ENCODE peak calls at places on chromosomes 5 and 9, in nine cellular contexts. One of them, this sample, is unnamed.

GRCh38 chr5:78717674-78718073 is 69.1 kb upstream of the LHFPL2 start:
- DNase-seq in GM23338: no peak
- DNase-seq in OCI-LY7: no peak
- DNase-seq in aorta: no peak
- DNase-seq in CD8-positive, alpha-beta memory T cell: no peak
- DNase-seq in left lung: no peak
- DNase-seq in ovary: no peak
- DNase-seq in AG10803: no peak
- DNase-seq in choroid plexus epithelial cell: peak; percentile 26
- DNase-seq in this sample: peak; percentile 36

GRCh38 chr9:76887951-76888350 is 18.0 kb downstream of the PRUNE2 start:
- DNase-seq in AG10803: no peak
- DNase-seq in aorta: no peak
- DNase-seq in GM23338: peak; percentile 67
- DNase-seq in choroid plexus epithelial cell: no peak
- DNase-seq in left lung: no peak
- DNase-seq in ovary: no peak
- DNase-seq in OCI-LY7: no peak
- DNase-seq in CD8-positive, alpha-beta memory T cell: no peak
- DNase-seq in this sample: no peak

GRCh38 chr5:108749130-108749861 is 1.6 kb downstream of the FER start:
- DNase-seq in OCI-LY7: peak; percentile 21
- DNase-seq in AG10803: no peak
- DNase-seq in ovary: no peak
- DNase-seq in GM23338: peak; percentile 89
- DNase-seq in CD8-positive, alpha-beta memory T cell: no peak
- DNase-seq in left lung: no peak
- DNase-seq in aorta: no peak
- DNase-seq in choroid plexus epithelial cell: peak; percentile 24
- DNase-seq in this sample: peak; percentile 42

GRCh38 chr5:65307088-65307487 is 174.6 kb downstream of the ADAMTS6 start:
- DNase-seq in GM23338: no peak
- DNase-seq in aorta: no peak
- DNase-seq in choroid plexus epithelial cell: peak; percentile 41
- DNase-seq in AG10803: peak; percentile 9
- DNase-seq in OCI-LY7: no peak
- DNase-seq in CD8-positive, alpha-beta memory T cell: no peak
- DNase-seq in ovary: no peak
- DNase-seq in left lung: no peak
- DNase-seq in this sample: no peak

GRCh38 chr5:111494350-111494999 is 17.9 kb downstream of the STARD4 start:
- DNase-seq in ovary: no peak
- DNase-seq in left lung: no peak
- DNase-seq in AG10803: no peak
- DNase-seq in choroid plexus epithelial cell: peak; percentile 49
- DNase-seq in CD8-positive, alpha-beta memory T cell: no peak
- DNase-seq in OCI-LY7: no peak
- DNase-seq in GM23338: no peak
- DNase-seq in aorta: no peak
- DNase-seq in this sample: no peak

GRCh38 chr9:7615344-7615743 is 184.2 kb downstream of the DMAC1 start:
- DNase-seq in OCI-LY7: no peak
- DNase-seq in GM23338: no peak
- DNase-seq in aorta: no peak
- DNase-seq in ovary: no peak
- DNase-seq in AG10803: no peak
- DNase-seq in left lung: no peak
- DNase-seq in CD8-positive, alpha-beta memory T cell: no peak
- DNase-seq in choroid plexus epithelial cell: no peak
- DNase-seq in this sample: no peak

GRCh38 chr5:86737579-86737978 is 119.8 kb downstream of the COX7C start:
- DNase-seq in ovary: no peak
- DNase-seq in choroid plexus epithelial cell: no peak
- DNase-seq in OCI-LY7: no peak
- DNase-seq in CD8-positive, alpha-beta memory T cell: no peak
- DNase-seq in AG10803: no peak
- DNase-seq in aorta: no peak
- DNase-seq in left lung: no peak
- DNase-seq in GM23338: no peak
- DNase-seq in this sample: no peak

GRCh38 chr5:10652151-10652550 is 88.3 kb downstream of the ANKRD33B start:
- DNase-seq in CD8-positive, alpha-beta memory T cell: no peak
- DNase-seq in GM23338: no peak
- DNase-seq in left lung: peak; percentile 50
- DNase-seq in AG10803: peak; percentile 11
- DNase-seq in OCI-LY7: no peak
- DNase-seq in ovary: no peak
- DNase-seq in choroid plexus epithelial cell: no peak
- DNase-seq in aorta: no peak
- DNase-seq in this sample: no peak

GRCh38 chr5:137233726-137234125 is 265.4 kb downstream of the SPOCK1 start:
- DNase-seq in AG10803: no peak
- DNase-seq in left lung: no peak
- DNase-seq in OCI-LY7: no peak
- DNase-seq in GM23338: no peak
- DNase-seq in CD8-positive, alpha-beta memory T cell: no peak
- DNase-seq in choroid plexus epithelial cell: no peak
- DNase-seq in aorta: no peak
- DNase-seq in ovary: no peak
- DNase-seq in this sample: no peak

GRCh38 chr9:83754383-83754977 is 46.7 kb upstream of the UBQLN1 start:
- DNase-seq in AG10803: no peak
- DNase-seq in choroid plexus epithelial cell: no peak
- DNase-seq in ovary: no peak
- DNase-seq in GM23338: no peak
- DNase-seq in left lung: no peak
- DNase-seq in aorta: no peak
- DNase-seq in CD8-positive, alpha-beta memory T cell: no peak
- DNase-seq in OCI-LY7: peak; percentile 26
- DNase-seq in this sample: no peak

GRCh38 chr9:110351009-110351467 is 13.4 kb upstream of the TXNDC8 start:
- DNase-seq in left lung: no peak
- DNase-seq in GM23338: no peak
- DNase-seq in CD8-positive, alpha-beta memory T cell: no peak
- DNase-seq in ovary: no peak
- DNase-seq in aorta: no peak
- DNase-seq in AG10803: peak; percentile 81
- DNase-seq in choroid plexus epithelial cell: peak; percentile 64
- DNase-seq in OCI-LY7: no peak
- DNase-seq in this sample: peak; percentile 13

GRCh38 chr5:27652505-27652904 is 614.1 kb upstream of the CDH9 start:
- DNase-seq in GM23338: peak; percentile 64
- DNase-seq in ovary: no peak
- DNase-seq in aorta: no peak
- DNase-seq in choroid plexus epithelial cell: no peak
- DNase-seq in OCI-LY7: no peak
- DNase-seq in AG10803: no peak
- DNase-seq in CD8-positive, alpha-beta memory T cell: no peak
- DNase-seq in left lung: no peak
- DNase-seq in this sample: no peak

GRCh38 chr9:70971698-70972097 is 149.7 kb downstream of the TRPM3 start:
- DNase-seq in aorta: no peak
- DNase-seq in GM23338: no peak
- DNase-seq in choroid plexus epithelial cell: no peak
- DNase-seq in OCI-LY7: no peak
- DNase-seq in AG10803: no peak
- DNase-seq in CD8-positive, alpha-beta memory T cell: no peak
- DNase-seq in ovary: no peak
- DNase-seq in left lung: no peak
- DNase-seq in this sample: no peak

GRCh38 chr5:115243412-115243811 is 19.3 kb downstream of the PGGT1B start:
- DNase-seq in AG10803: peak; percentile 51
- DNase-seq in left lung: no peak
- DNase-seq in GM23338: no peak
- DNase-seq in CD8-positive, alpha-beta memory T cell: no peak
- DNase-seq in ovary: no peak
- DNase-seq in aorta: no peak
- DNase-seq in choroid plexus epithelial cell: peak; percentile 47
- DNase-seq in OCI-LY7: no peak
- DNase-seq in this sample: no peak

GRCh38 chr9:11962327-11962726 is 730.9 kb upstream of the TYRP1 start:
- DNase-seq in choroid plexus epithelial cell: peak; percentile 40
- DNase-seq in CD8-positive, alpha-beta memory T cell: no peak
- DNase-seq in aorta: no peak
- DNase-seq in AG10803: no peak
- DNase-seq in ovary: no peak
- DNase-seq in GM23338: no peak
- DNase-seq in left lung: no peak
- DNase-seq in OCI-LY7: no peak
- DNase-seq in this sample: no peak

GRCh38 chr5:32325067-32325466 is 12.3 kb upstream of the MTMR12 start:
- DNase-seq in choroid plexus epithelial cell: peak; percentile 27
- DNase-seq in AG10803: peak; percentile 60
- DNase-seq in left lung: no peak
- DNase-seq in aorta: no peak
- DNase-seq in ovary: no peak
- DNase-seq in CD8-positive, alpha-beta memory T cell: no peak
- DNase-seq in OCI-LY7: peak; percentile 26
- DNase-seq in GM23338: no peak
- DNase-seq in this sample: no peak

DNA sequence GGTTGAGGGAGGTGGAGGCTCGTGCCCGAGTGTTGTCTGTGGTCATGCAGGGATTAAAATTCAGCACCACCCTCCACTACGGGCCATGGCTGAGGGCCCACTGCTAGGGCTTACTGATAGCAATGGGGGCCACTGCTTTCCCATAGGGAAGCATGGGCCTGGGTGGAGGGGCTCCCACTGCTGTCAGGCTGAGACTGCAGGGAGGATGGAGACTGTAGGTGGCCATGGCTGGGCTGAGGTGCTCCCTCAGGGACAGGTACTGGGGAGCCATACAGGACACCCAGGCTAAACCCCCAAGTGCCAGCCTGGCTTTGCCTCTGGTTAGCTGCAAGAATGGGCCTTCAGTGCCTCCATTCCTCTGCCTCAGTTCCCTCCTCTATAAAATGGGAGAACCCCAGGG is 26.1 kb downstream of the FAM163B start:
- DNase-seq in choroid plexus epithelial cell: no peak
- DNase-seq in GM23338: no peak
- DNase-seq in CD8-positive, alpha-beta memory T cell: no peak
- DNase-seq in aorta: no peak
- DNase-seq in ovary: no peak
- DNase-seq in AG10803: no peak
- DNase-seq in OCI-LY7: no peak
- DNase-seq in left lung: peak; percentile 39
- DNase-seq in this sample: no peak
- H3K4me3 ChIP-seq in choroid plexus epithelial cell: no peak overlapping the region
- H3K4me3 ChIP-seq in GM23338: no peak overlapping the region
- H3K4me3 ChIP-seq in CD8-positive, alpha-beta memory T cell: no peak overlapping the region
- H3K4me3 ChIP-seq in aorta: no peak overlapping the region
- H3K4me3 ChIP-seq in ovary: no peak overlapping the region
- H3K4me3 ChIP-seq in AG10803: no peak overlapping the region
- H3K4me3 ChIP-seq in OCI-LY7: no peak overlapping the region
- H3K4me3 ChIP-seq in left lung: no peak overlapping the region
- H3K4me3 ChIP-seq in this sample: no peak overlapping the region

GRCh38 chr5:151684690-151685361 is 1.9 kb downstream of the SPARC start:
- DNase-seq in OCI-LY7: no peak
- DNase-seq in left lung: no peak
- DNase-seq in choroid plexus epithelial cell: peak; percentile 98
- DNase-seq in aorta: peak; percentile 77
- DNase-seq in CD8-positive, alpha-beta memory T cell: no peak
- DNase-seq in AG10803: peak; percentile 97
- DNase-seq in GM23338: peak; percentile 94
- DNase-seq in ovary: peak; percentile 80
- DNase-seq in this sample: peak; percentile 94
- H3K4me3 ChIP-seq in OCI-LY7: no peak overlapping the region
- H3K4me3 ChIP-seq in left lung: peak overlapping the region; percentile 52
- H3K4me3 ChIP-seq in choroid plexus epithelial cell: peak overlapping the region; percentile 91
- H3K4me3 ChIP-seq in aorta: peak overlapping the region; percentile 91
- H3K4me3 ChIP-seq in CD8-positive, alpha-beta memory T cell: no peak overlapping the region
- H3K4me3 ChIP-seq in AG10803: peak overlapping the region; percentile 100
- H3K4me3 ChIP-seq in GM23338: peak overlapping the region; percentile 84
- H3K4me3 ChIP-seq in ovary: peak overlapping the region; percentile 52
- H3K4me3 ChIP-seq in this sample: peak overlapping the region; percentile 99

GRCh38 chr9:107732781-107733529 is 243.4 kb upstream of the KLF4 start:
- DNase-seq in left lung: no peak
- DNase-seq in choroid plexus epithelial cell: peak; percentile 48
- DNase-seq in GM23338: no peak
- DNase-seq in AG10803: peak; percentile 92
- DNase-seq in aorta: peak; percentile 82
- DNase-seq in ovary: peak; percentile 64
- DNase-seq in OCI-LY7: no peak
- DNase-seq in CD8-positive, alpha-beta memory T cell: no peak
- DNase-seq in this sample: no peak
- H3K4me3 ChIP-seq in left lung: no peak overlapping the region
- H3K4me3 ChIP-seq in choroid plexus epithelial cell: no peak overlapping the region
- H3K4me3 ChIP-seq in GM23338: no peak overlapping the region
- H3K4me3 ChIP-seq in AG10803: peak overlapping the region; percentile 36
- H3K4me3 ChIP-seq in aorta: no peak overlapping the region
- H3K4me3 ChIP-seq in ovary: peak overlapping the region; percentile 23
- H3K4me3 ChIP-seq in OCI-LY7: no peak overlapping the region
- H3K4me3 ChIP-seq in CD8-positive, alpha-beta memory T cell: no peak overlapping the region
- H3K4me3 ChIP-seq in this sample: peak overlapping the region; percentile 32

GRCh38 chr5:3598725-3599282 is 3.2 kb downstream of the IRX1 start:
- DNase-seq in GM23338: no peak
- DNase-seq in ovary: no peak
- DNase-seq in OCI-LY7: no peak
- DNase-seq in aorta: no peak
- DNase-seq in CD8-positive, alpha-beta memory T cell: no peak
- DNase-seq in choroid plexus epithelial cell: no peak
- DNase-seq in left lung: no peak
- DNase-seq in AG10803: no peak
- DNase-seq in this sample: no peak

GRCh38 chr5:3597002-3597726 is 1.5 kb downstream of the IRX1 start:
- DNase-seq in AG10803: no peak
- DNase-seq in GM23338: peak; percentile 48
- DNase-seq in left lung: no peak
- DNase-seq in CD8-positive, alpha-beta memory T cell: no peak
- DNase-seq in aorta: no peak
- DNase-seq in choroid plexus epithelial cell: no peak
- DNase-seq in OCI-LY7: no peak
- DNase-seq in ovary: no peak
- DNase-seq in this sample: no peak

GRCh38 chr5:3598236-3598635 is 2.6 kb downstream of the IRX1 start:
- DNase-seq in GM23338: no peak
- DNase-seq in aorta: no peak
- DNase-seq in ovary: no peak
- DNase-seq in CD8-positive, alpha-beta memory T cell: no peak
- DNase-seq in OCI-LY7: no peak
- DNase-seq in choroid plexus epithelial cell: no peak
- DNase-seq in AG10803: no peak
- DNase-seq in left lung: no peak
- DNase-seq in this sample: no peak

GRCh38 chr5:3596261-3596825 is 711 bp downstream of the IRX1 start:
- DNase-seq in aorta: no peak
- DNase-seq in GM23338: peak; percentile 61
- DNase-seq in CD8-positive, alpha-beta memory T cell: no peak
- DNase-seq in choroid plexus epithelial cell: no peak
- DNase-seq in left lung: peak; percentile 68
- DNase-seq in OCI-LY7: no peak
- DNase-seq in AG10803: no peak
- DNase-seq in ovary: no peak
- DNase-seq in this sample: no peak

DNA sequence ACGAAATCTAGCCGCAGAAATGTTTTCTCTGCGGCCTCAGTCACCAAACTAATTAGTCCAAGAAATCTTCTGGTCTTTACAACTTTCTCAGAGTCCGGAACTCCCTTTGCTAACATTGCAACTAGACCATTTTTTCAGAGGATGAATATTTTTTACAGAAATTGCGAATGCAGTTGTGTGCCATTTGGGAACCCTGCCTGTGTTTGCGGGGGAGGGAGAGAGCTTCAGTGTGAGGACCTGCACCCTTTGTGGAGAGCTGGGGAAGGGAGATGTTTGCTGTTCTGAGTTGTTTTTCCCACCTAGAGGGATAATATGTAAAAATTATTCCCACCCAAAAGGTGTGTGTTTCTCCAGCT is 2.1 kb downstream of the IRX1 start:
- DNase-seq in ovary: no peak
- DNase-seq in OCI-LY7: no peak
- DNase-seq in CD8-positive, alpha-beta memory T cell: no peak
- DNase-seq in AG10803: no peak
- DNase-seq in choroid plexus epithelial cell: no peak
- DNase-seq in GM23338: no peak
- DNase-seq in aorta: no peak
- DNase-seq in left lung: no peak
- DNase-seq in this sample: no peak
- H3K4me3 ChIP-seq in ovary: no peak overlapping the region
- H3K4me3 ChIP-seq in OCI-LY7: no peak overlapping the region
- H3K4me3 ChIP-seq in CD8-positive, alpha-beta memory T cell: no peak overlapping the region
- H3K4me3 ChIP-seq in AG10803: peak overlapping the region; percentile 67
- H3K4me3 ChIP-seq in choroid plexus epithelial cell: no peak overlapping the region
- H3K4me3 ChIP-seq in GM23338: peak overlapping the region; percentile 55
- H3K4me3 ChIP-seq in aorta: no peak overlapping the region
- H3K4me3 ChIP-seq in left lung: peak overlapping the region; percentile 36
- H3K4me3 ChIP-seq in this sample: no peak overlapping the region

This sample was measured in AG04450.